ENCODE peak calls at places on chromosomes 4 and X, in five cellular contexts. One of them, this sample, is unnamed.

GRCh38 chr4:181637186-181638105 is 605.8 kb upstream of the TENM3 start:
- DNase-seq in activated T-cell treated with anti-CD3 and anti-CD28 coated beads, Interleukin-2, amount 50 U/mL, for 72 hours: no peak
- DNase-seq in activated CD4-positive, alpha-beta memory T cell treated with anti-CD3 and anti-CD28 coated beads, Interleukin-2, amount 10 ng/mL, durations not matched to agents 7 days and 5 days: no peak
- DNase-seq in COR-L47: no peak
- DNase-seq in activated CD4-positive, alpha-beta T cell treated with anti-CD3 and anti-CD28 coated beads for 24 hours: no peak
- DNase-seq in this sample: no peak

GRCh38 chr4:179766938-179767337 is 2324.7 kb upstream of the AGA start:
- DNase-seq in activated T-cell treated with anti-CD3 and anti-CD28 coated beads, Interleukin-2, amount 50 U/mL, for 72 hours: no peak
- DNase-seq in activated CD4-positive, alpha-beta memory T cell treated with anti-CD3 and anti-CD28 coated beads, Interleukin-2, amount 10 ng/mL, durations not matched to agents 7 days and 5 days: no peak
- DNase-seq in COR-L47: no peak
- DNase-seq in activated CD4-positive, alpha-beta T cell treated with anti-CD3 and anti-CD28 coated beads for 24 hours: no peak
- DNase-seq in this sample: no peak

GRCh38 chr4:159069922-159070321 is 33.0 kb upstream of the RAPGEF2 start:
- DNase-seq in activated T-cell treated with anti-CD3 and anti-CD28 coated beads, Interleukin-2, amount 50 U/mL, for 72 hours: no peak
- DNase-seq in activated CD4-positive, alpha-beta memory T cell treated with anti-CD3 and anti-CD28 coated beads, Interleukin-2, amount 10 ng/mL, durations not matched to agents 7 days and 5 days: no peak
- DNase-seq in COR-L47: no peak
- DNase-seq in activated CD4-positive, alpha-beta T cell treated with anti-CD3 and anti-CD28 coated beads for 24 hours: no peak
- DNase-seq in this sample: no peak

GRCh38 chr4:169106696-169107229 is 96.7 kb upstream of the CBR4 start:
- DNase-seq in activated T-cell treated with anti-CD3 and anti-CD28 coated beads, Interleukin-2, amount 50 U/mL, for 72 hours: no peak
- DNase-seq in activated CD4-positive, alpha-beta memory T cell treated with anti-CD3 and anti-CD28 coated beads, Interleukin-2, amount 10 ng/mL, durations not matched to agents 7 days and 5 days: no peak
- DNase-seq in COR-L47: no peak
- DNase-seq in activated CD4-positive, alpha-beta T cell treated with anti-CD3 and anti-CD28 coated beads for 24 hours: no peak
- DNase-seq in this sample: no peak

GRCh38 chr4:23717528-23718248 is 172.2 kb downstream of the PPARGC1A start:
- DNase-seq in activated T-cell treated with anti-CD3 and anti-CD28 coated beads, Interleukin-2, amount 50 U/mL, for 72 hours: no peak
- DNase-seq in activated CD4-positive, alpha-beta memory T cell treated with anti-CD3 and anti-CD28 coated beads, Interleukin-2, amount 10 ng/mL, durations not matched to agents 7 days and 5 days: no peak
- DNase-seq in COR-L47: peak; percentile 27
- DNase-seq in activated CD4-positive, alpha-beta T cell treated with anti-CD3 and anti-CD28 coated beads for 24 hours: no peak
- DNase-seq in this sample: no peak

GRCh38 chrX:9336501-9336900 is 128.4 kb upstream of the TBL1X start:
- DNase-seq in activated T-cell treated with anti-CD3 and anti-CD28 coated beads, Interleukin-2, amount 50 U/mL, for 72 hours: no peak
- DNase-seq in activated CD4-positive, alpha-beta memory T cell treated with anti-CD3 and anti-CD28 coated beads, Interleukin-2, amount 10 ng/mL, durations not matched to agents 7 days and 5 days: no peak
- DNase-seq in COR-L47: no peak
- DNase-seq in activated CD4-positive, alpha-beta T cell treated with anti-CD3 and anti-CD28 coated beads for 24 hours: no peak
- DNase-seq in this sample: no peak

GRCh38 chr4:111475001-111475400 is 670.3 kb upstream of the FAM241A start:
- DNase-seq in activated T-cell treated with anti-CD3 and anti-CD28 coated beads, Interleukin-2, amount 50 U/mL, for 72 hours: no peak
- DNase-seq in activated CD4-positive, alpha-beta memory T cell treated with anti-CD3 and anti-CD28 coated beads, Interleukin-2, amount 10 ng/mL, durations not matched to agents 7 days and 5 days: no peak
- DNase-seq in COR-L47: peak; percentile 5
- DNase-seq in activated CD4-positive, alpha-beta T cell treated with anti-CD3 and anti-CD28 coated beads for 24 hours: no peak
- DNase-seq in this sample: no peak

GRCh38 chr4:177667687-177668086 is 225.4 kb upstream of the AGA start:
- DNase-seq in activated T-cell treated with anti-CD3 and anti-CD28 coated beads, Interleukin-2, amount 50 U/mL, for 72 hours: no peak
- DNase-seq in activated CD4-positive, alpha-beta memory T cell treated with anti-CD3 and anti-CD28 coated beads, Interleukin-2, amount 10 ng/mL, durations not matched to agents 7 days and 5 days: no peak
- DNase-seq in COR-L47: no peak
- DNase-seq in activated CD4-positive, alpha-beta T cell treated with anti-CD3 and anti-CD28 coated beads for 24 hours: no peak
- DNase-seq in this sample: no peak

GRCh38 chrX:28802625-28803024 is 215.4 kb downstream of the IL1RAPL1 start:
- DNase-seq in activated T-cell treated with anti-CD3 and anti-CD28 coated beads, Interleukin-2, amount 50 U/mL, for 72 hours: no peak
- DNase-seq in activated CD4-positive, alpha-beta memory T cell treated with anti-CD3 and anti-CD28 coated beads, Interleukin-2, amount 10 ng/mL, durations not matched to agents 7 days and 5 days: no peak
- DNase-seq in COR-L47: no peak
- DNase-seq in activated CD4-positive, alpha-beta T cell treated with anti-CD3 and anti-CD28 coated beads for 24 hours: no peak
- DNase-seq in this sample: no peak

GRCh38 chr4:146237092-146237491 is 22.8 kb downstream of the REELD1 start:
- DNase-seq in activated T-cell treated with anti-CD3 and anti-CD28 coated beads, Interleukin-2, amount 50 U/mL, for 72 hours: no peak
- DNase-seq in activated CD4-positive, alpha-beta memory T cell treated with anti-CD3 and anti-CD28 coated beads, Interleukin-2, amount 10 ng/mL, durations not matched to agents 7 days and 5 days: no peak
- DNase-seq in COR-L47: no peak
- DNase-seq in activated CD4-positive, alpha-beta T cell treated with anti-CD3 and anti-CD28 coated beads for 24 hours: no peak
- DNase-seq in this sample: no peak

GRCh38 chr4:77817304-77818076 is 1.7 kb downstream of the CNOT6L start:
- DNase-seq in activated T-cell treated with anti-CD3 and anti-CD28 coated beads, Interleukin-2, amount 50 U/mL, for 72 hours: no peak
- DNase-seq in activated CD4-positive, alpha-beta memory T cell treated with anti-CD3 and anti-CD28 coated beads, Interleukin-2, amount 10 ng/mL, durations not matched to agents 7 days and 5 days: no peak
- DNase-seq in COR-L47: no peak
- DNase-seq in activated CD4-positive, alpha-beta T cell treated with anti-CD3 and anti-CD28 coated beads for 24 hours: no peak
- DNase-seq in this sample: no peak

GRCh38 chr4:135605096-135605495 is 1403.5 kb upstream of the PABPC4L start:
- DNase-seq in activated T-cell treated with anti-CD3 and anti-CD28 coated beads, Interleukin-2, amount 50 U/mL, for 72 hours: no peak
- DNase-seq in activated CD4-positive, alpha-beta memory T cell treated with anti-CD3 and anti-CD28 coated beads, Interleukin-2, amount 10 ng/mL, durations not matched to agents 7 days and 5 days: no peak
- DNase-seq in COR-L47: no peak
- DNase-seq in activated CD4-positive, alpha-beta T cell treated with anti-CD3 and anti-CD28 coated beads for 24 hours: no peak
- DNase-seq in this sample: no peak

GRCh38 chrX:110394653-110395052 is 36.0 kb downstream of the RTL9 start:
- DNase-seq in activated T-cell treated with anti-CD3 and anti-CD28 coated beads, Interleukin-2, amount 50 U/mL, for 72 hours: no peak
- DNase-seq in activated CD4-positive, alpha-beta memory T cell treated with anti-CD3 and anti-CD28 coated beads, Interleukin-2, amount 10 ng/mL, durations not matched to agents 7 days and 5 days: no peak
- DNase-seq in COR-L47: no peak
- DNase-seq in activated CD4-positive, alpha-beta T cell treated with anti-CD3 and anti-CD28 coated beads for 24 hours: no peak
- DNase-seq in this sample: no peak

GRCh38 chr4:78779280-78779679 is 3.1 kb downstream of the BMP2K start:
- DNase-seq in activated T-cell treated with anti-CD3 and anti-CD28 coated beads, Interleukin-2, amount 50 U/mL, for 72 hours: no peak
- DNase-seq in activated CD4-positive, alpha-beta memory T cell treated with anti-CD3 and anti-CD28 coated beads, Interleukin-2, amount 10 ng/mL, durations not matched to agents 7 days and 5 days: no peak
- DNase-seq in COR-L47: no peak
- DNase-seq in activated CD4-positive, alpha-beta T cell treated with anti-CD3 and anti-CD28 coated beads for 24 hours: no peak
- DNase-seq in this sample: no peak

GRCh38 chrX:475926-476723 is 89.4 kb upstream of the PPP2R3B start:
- DNase-seq in activated T-cell treated with anti-CD3 and anti-CD28 coated beads, Interleukin-2, amount 50 U/mL, for 72 hours: no peak
- DNase-seq in activated CD4-positive, alpha-beta memory T cell treated with anti-CD3 and anti-CD28 coated beads, Interleukin-2, amount 10 ng/mL, durations not matched to agents 7 days and 5 days: no peak
- DNase-seq in COR-L47: no peak
- DNase-seq in activated CD4-positive, alpha-beta T cell treated with anti-CD3 and anti-CD28 coated beads for 24 hours: no peak
- DNase-seq in this sample: no peak

GRCh38 chr4:142350886-142351285 is 495.2 kb downstream of the INPP4B start:
- DNase-seq in activated T-cell treated with anti-CD3 and anti-CD28 coated beads, Interleukin-2, amount 50 U/mL, for 72 hours: no peak
- DNase-seq in activated CD4-positive, alpha-beta memory T cell treated with anti-CD3 and anti-CD28 coated beads, Interleukin-2, amount 10 ng/mL, durations not matched to agents 7 days and 5 days: no peak
- DNase-seq in COR-L47: peak; percentile 57
- DNase-seq in activated CD4-positive, alpha-beta T cell treated with anti-CD3 and anti-CD28 coated beads for 24 hours: no peak
- DNase-seq in this sample: no peak

GRCh38 chrX:101230636-101231035 is 11.1 kb downstream of the DRP2 start:
- DNase-seq in activated T-cell treated with anti-CD3 and anti-CD28 coated beads, Interleukin-2, amount 50 U/mL, for 72 hours: no peak
- DNase-seq in activated CD4-positive, alpha-beta memory T cell treated with anti-CD3 and anti-CD28 coated beads, Interleukin-2, amount 10 ng/mL, durations not matched to agents 7 days and 5 days: no peak
- DNase-seq in COR-L47: no peak
- DNase-seq in activated CD4-positive, alpha-beta T cell treated with anti-CD3 and anti-CD28 coated beads for 24 hours: no peak
- DNase-seq in this sample: no peak

GRCh38 chr4:123352966-123353365 is 43.6 kb upstream of the SPRY1 start:
- DNase-seq in activated T-cell treated with anti-CD3 and anti-CD28 coated beads, Interleukin-2, amount 50 U/mL, for 72 hours: no peak
- DNase-seq in activated CD4-positive, alpha-beta memory T cell treated with anti-CD3 and anti-CD28 coated beads, Interleukin-2, amount 10 ng/mL, durations not matched to agents 7 days and 5 days: no peak
- DNase-seq in COR-L47: no peak
- DNase-seq in activated CD4-positive, alpha-beta T cell treated with anti-CD3 and anti-CD28 coated beads for 24 hours: no peak
- DNase-seq in this sample: no peak

GRCh38 chrX:111561851-111562250 is 50.4 kb downstream of the SERTM2 start:
- DNase-seq in activated T-cell treated with anti-CD3 and anti-CD28 coated beads, Interleukin-2, amount 50 U/mL, for 72 hours: no peak
- DNase-seq in activated CD4-positive, alpha-beta memory T cell treated with anti-CD3 and anti-CD28 coated beads, Interleukin-2, amount 10 ng/mL, durations not matched to agents 7 days and 5 days: no peak
- DNase-seq in COR-L47: no peak
- DNase-seq in activated CD4-positive, alpha-beta T cell treated with anti-CD3 and anti-CD28 coated beads for 24 hours: no peak
- DNase-seq in this sample: no peak

GRCh38 chr4:2936773-2937145 is 26.4 kb downstream of the NOP14 start:
- DNase-seq in activated T-cell treated with anti-CD3 and anti-CD28 coated beads, Interleukin-2, amount 50 U/mL, for 72 hours: peak; percentile 79
- DNase-seq in activated CD4-positive, alpha-beta memory T cell treated with anti-CD3 and anti-CD28 coated beads, Interleukin-2, amount 10 ng/mL, durations not matched to agents 7 days and 5 days: peak; percentile 78
- DNase-seq in COR-L47: no peak
- DNase-seq in activated CD4-positive, alpha-beta T cell treated with anti-CD3 and anti-CD28 coated beads for 24 hours: peak; percentile 46
- DNase-seq in this sample: no peak

GRCh38 chr4:125049711-125050110 is 265.0 kb upstream of the FAT4 start:
- DNase-seq in activated T-cell treated with anti-CD3 and anti-CD28 coated beads, Interleukin-2, amount 50 U/mL, for 72 hours: no peak
- DNase-seq in activated CD4-positive, alpha-beta memory T cell treated with anti-CD3 and anti-CD28 coated beads, Interleukin-2, amount 10 ng/mL, durations not matched to agents 7 days and 5 days: no peak
- DNase-seq in COR-L47: no peak
- DNase-seq in activated CD4-positive, alpha-beta T cell treated with anti-CD3 and anti-CD28 coated beads for 24 hours: no peak
- DNase-seq in this sample: no peak

This sample was measured in germinal center.